ENCODE peak calls at places on chromosome 14, in six cellular contexts. K is neuronal stem cell, B is mesenchymal stem cell, T is trophoblast cell, F is IMR-90, Z is H1. U is an unnamed sample. For H3K36me3, the result is how much of the 10 kb centered on the place peaks cover.

GRCh38 chr14:98173291-98173690 is 1098.7 kb downstream of the BCL11B start:
- DNase-seq in K (no peak), B (no peak), T (no peak), F (no peak), Z (no peak), U (peak)

GRCh38 chr14:32480337-32480736 is 151.2 kb downstream of the AKAP6 start:
- DNase-seq in K (no peak), B (no peak), T (peak), F (peak), Z (no peak), U (no peak)

GRCh38 chr14:93008381-93008780 is 85.4 kb downstream of the CHGA start:
- DNase-seq in K (no peak), B (no peak), T (no peak), F (peak), Z (no peak), U (no peak)

GRCh38 chr14:90781344-90781761 is 34.9 kb downstream of the TTC7B start:
- DNase-seq in K (no peak), B (peak), T (no peak), F (peak), Z (no peak), U (no peak)

GRCh38 chr14:61152851-61153364 is 128.2 kb downstream of the TMEM30B start:
- DNase-seq in K (no peak), B (no peak), T (peak), F (peak), Z (no peak), U (no peak)

GRCh38 chr14:104885031-104885972 is 20.2 kb downstream of the CEP170B start:
- DNase-seq in K (no peak), B (no peak), T (no peak), F (no peak), Z (peak), U (no peak)

GRCh38 chr14:79442776-79443175 is 768.5 kb downstream of the DIO2 start:
- DNase-seq in K (no peak), B (no peak), T (no peak), F (no peak), Z (no peak), U (no peak)

GRCh38 chr14:105196228-105196960 is 15.3 kb upstream of the NUDT14 start:
- DNase-seq in K (peak), B (no peak), T (no peak), F (no peak), Z (peak), U (peak)

GRCh38 chr14:25103820-25104219 is 53.9 kb upstream of the STXBP6 start:
- DNase-seq in K (no peak), B (no peak), T (no peak), F (no peak), Z (no peak), U (no peak)

GRCh38 chr14:90426663-90427062 is 29.8 kb downstream of the CALM1 start:
- DNase-seq in K (no peak), B (peak), T (no peak), F (no peak), Z (no peak), U (no peak)

DNA sequence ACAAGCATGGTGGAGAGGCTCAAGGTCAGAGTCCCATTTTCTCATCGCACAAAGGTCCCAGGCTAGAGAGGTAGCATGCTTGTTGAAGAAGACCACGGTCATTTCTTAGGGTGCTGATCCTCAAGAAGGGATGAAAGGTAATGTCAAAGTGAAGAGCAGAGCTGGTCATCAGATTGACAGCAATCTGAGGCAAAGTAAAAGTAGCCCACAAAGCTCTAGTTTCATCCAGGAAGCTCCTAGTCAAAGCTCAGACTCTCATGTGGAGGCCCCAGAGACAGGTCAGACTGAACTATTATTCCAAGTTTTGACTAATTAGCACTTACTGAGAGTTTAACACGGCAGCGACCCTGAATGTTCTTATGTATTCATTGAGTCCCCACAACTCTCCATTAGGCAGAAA is 270.6 kb downstream of the RPS29 start:
- DNase-seq in K (no peak), B (no peak), T (no peak), F (no peak), Z (no peak), U (no peak)
- H3K23ac ChIP-seq in K (no peak), B (no peak), T (peak), F (no peak), Z (no peak), U (no peak)

GRCh38 chr14:30569216-30569902 is 10.4 kb downstream of the G2E3 start:
- DNase-seq in K (no peak), B (no peak), T (no peak), F (no peak), Z (no peak), U (peak)
- H3K36me3 ChIP-seq in K (under half), B (under half), T (under half), F (under half), Z (under half), U (under half)

GRCh38 chr14:75493580-75494130 is 28.6 kb upstream of the BATF start:
- DNase-seq in K (no peak), B (no peak), T (no peak), F (no peak), Z (no peak), U (no peak)
- H3K23ac ChIP-seq in K (no peak), B (no peak), T (no peak), F (no peak), Z (no peak), U (no peak)

GRCh38 chr14:64069634-64070359 is 217.0 kb downstream of the SYNE2 start:
- DNase-seq in K (no peak), B (peak), T (peak), F (no peak), Z (no peak), U (no peak)
- H3K36me3 ChIP-seq in K (under half), B (under half), T (under half), F (under half), Z (under half), U (under half)

DNA sequence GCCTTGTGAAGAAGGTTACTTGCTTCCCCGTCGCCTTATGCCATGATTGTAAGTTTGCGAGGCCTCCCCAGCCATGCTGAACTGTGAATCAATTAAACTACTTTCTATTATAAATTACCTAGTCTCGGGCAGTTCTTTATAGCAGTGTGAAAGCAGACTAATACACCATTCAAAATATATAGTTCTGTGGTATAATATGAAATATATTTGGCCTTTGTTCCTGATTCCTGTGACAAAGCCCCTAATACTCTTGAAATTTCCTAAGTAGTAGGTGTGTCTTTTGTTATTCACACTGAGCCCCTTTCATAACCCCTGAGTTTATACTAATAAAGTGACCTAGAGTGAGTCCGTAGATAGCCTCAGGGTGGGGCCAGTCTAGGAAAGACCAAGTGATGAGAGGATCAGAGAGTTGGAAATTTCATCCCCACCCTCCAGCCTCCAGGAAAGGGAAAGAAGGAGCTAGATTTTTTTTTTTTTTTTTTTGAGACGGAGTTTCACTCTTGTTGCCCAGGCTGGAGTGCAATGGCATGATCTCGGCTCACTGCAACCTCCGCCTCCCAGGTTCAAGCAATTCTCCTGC is 19.4 kb upstream of the STRN3 start:
- DNase-seq in K (no peak), B (no peak), T (no peak), F (no peak), Z (no peak), U (no peak)
- H3K23ac ChIP-seq in K (no peak), B (no peak), T (no peak), F (no peak), Z (no peak), U (no peak)

DNA sequence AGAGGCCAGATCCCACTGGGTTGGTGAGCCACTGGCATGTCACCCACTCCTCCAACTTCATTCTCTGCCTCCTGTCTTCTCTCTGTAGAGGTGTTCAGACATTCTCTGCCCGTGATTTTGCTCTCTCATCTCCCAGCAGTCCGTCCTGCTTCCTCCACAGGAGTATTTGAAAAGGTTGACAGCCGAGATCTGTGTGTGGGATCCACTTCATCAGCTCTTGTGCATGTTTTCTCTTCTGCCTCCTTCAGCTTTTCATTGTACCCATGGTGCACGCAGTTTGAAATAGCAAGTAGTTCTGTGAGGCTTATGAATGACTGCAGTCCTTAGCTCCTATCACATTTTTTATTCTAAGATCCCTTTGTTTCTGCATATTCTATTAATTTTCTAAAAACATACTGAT is 34.8 kb downstream of the ZC3H14 start:
- DNase-seq in K (no peak), B (no peak), T (no peak), F (no peak), Z (no peak), U (no peak)
- H3K36me3 ChIP-seq in K (under half), B (under half), T (under half), F (under half), Z (under half), U (under half)

DNA sequence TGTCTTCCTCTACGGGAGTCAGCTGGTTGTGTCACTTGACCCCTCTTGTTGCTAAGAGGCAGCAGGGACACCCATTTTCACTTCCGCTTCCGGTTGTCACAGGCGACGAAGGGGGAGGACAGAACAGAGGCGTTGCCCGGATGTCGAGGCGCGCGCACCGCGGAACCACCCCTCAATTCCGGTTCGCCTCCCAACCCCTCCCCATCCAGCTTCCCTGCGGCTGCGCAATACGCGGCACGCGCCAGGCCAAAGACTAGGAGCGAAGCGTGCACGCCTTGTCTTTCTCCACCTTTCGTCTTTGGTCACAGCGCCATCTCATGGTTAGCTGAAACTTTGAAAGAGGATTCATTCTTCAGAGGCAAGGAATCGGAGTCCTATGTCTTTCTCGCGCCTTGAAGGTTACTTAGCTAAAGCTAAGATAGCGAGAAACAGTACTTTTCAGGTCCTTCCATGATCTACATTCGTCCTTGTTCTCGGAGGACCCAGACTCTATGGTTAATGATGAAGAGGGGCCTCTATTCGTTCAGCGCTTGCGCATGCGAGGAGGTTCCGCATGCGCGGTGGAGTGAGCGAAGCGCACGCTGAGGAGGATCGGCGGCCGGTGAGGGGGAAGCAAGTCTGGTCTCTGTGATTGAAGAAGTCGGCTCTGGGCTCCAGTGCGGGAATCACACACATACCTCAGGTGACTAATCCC is at the start of the genes ATP6V1D and EIF2S1:
- DNase-seq in K (peak), B (peak), T (peak), F (peak), Z (peak), U (peak)
- H3K23ac ChIP-seq in K (peak), B (no peak), T (peak), F (peak), Z (no peak), U (no peak)

U was measured in mesendoderm.